ENCODE peak calls at places on chromosomes 11 and 22, in ten cellular contexts. One of them, this sample, is unnamed.

GRCh38 chr22:38721551-38721950 is 15.8 kb downstream of the GTPBP1 start:
- DNase-seq in iPS DF 6.9: no peak
- DNase-seq in lower lobe of right lung: no peak
- DNase-seq in MM.1S: no peak
- DNase-seq in spleen: no peak
- DNase-seq in AG04450: no peak
- DNase-seq in HCT116: no peak
- DNase-seq in BJ: no peak
- DNase-seq in neuronal stem cell: no peak
- DNase-seq in heart left ventricle: no peak
- DNase-seq in this sample: no peak

GRCh38 chr11:74367881-74368280 is 30.4 kb downstream of the PGM2L1 start:
- DNase-seq in heart left ventricle: no peak
- DNase-seq in lower lobe of right lung: no peak
- DNase-seq in neuronal stem cell: no peak
- DNase-seq in iPS DF 6.9: no peak
- DNase-seq in BJ: no peak
- DNase-seq in AG04450: no peak
- DNase-seq in spleen: no peak
- DNase-seq in MM.1S: no peak
- DNase-seq in HCT116: no peak
- DNase-seq in this sample: no peak

GRCh38 chr11:12280838-12281565 is 96.4 kb upstream of the PARVA start:
- DNase-seq in HCT116: no peak
- DNase-seq in iPS DF 6.9: no peak
- DNase-seq in AG04450: no peak
- DNase-seq in MM.1S: no peak
- DNase-seq in BJ: no peak
- DNase-seq in neuronal stem cell: no peak
- DNase-seq in lower lobe of right lung: no peak
- DNase-seq in spleen: no peak
- DNase-seq in heart left ventricle: no peak
- DNase-seq in this sample: no peak

GRCh38 chr11:105109855-105110750 is 29.5 kb downstream of the CARD18 start:
- DNase-seq in lower lobe of right lung: no peak
- DNase-seq in BJ: peak; percentile 7
- DNase-seq in AG04450: no peak
- DNase-seq in heart left ventricle: no peak
- DNase-seq in MM.1S: no peak
- DNase-seq in HCT116: no peak
- DNase-seq in iPS DF 6.9: no peak
- DNase-seq in spleen: no peak
- DNase-seq in neuronal stem cell: no peak
- DNase-seq in this sample: no peak

GRCh38 chr11:56543157-56543556 is at the start of gene OR5M11:
- DNase-seq in spleen: no peak
- DNase-seq in lower lobe of right lung: no peak
- DNase-seq in AG04450: no peak
- DNase-seq in iPS DF 6.9: no peak
- DNase-seq in neuronal stem cell: no peak
- DNase-seq in HCT116: no peak
- DNase-seq in MM.1S: no peak
- DNase-seq in heart left ventricle: no peak
- DNase-seq in BJ: no peak
- DNase-seq in this sample: no peak

GRCh38 chr11:17745032-17745772 is 10.6 kb downstream of the KCNC1 start:
- DNase-seq in BJ: no peak
- DNase-seq in neuronal stem cell: no peak
- DNase-seq in heart left ventricle: no peak
- DNase-seq in HCT116: no peak
- DNase-seq in MM.1S: no peak
- DNase-seq in iPS DF 6.9: no peak
- DNase-seq in spleen: peak; percentile 66
- DNase-seq in lower lobe of right lung: peak; percentile 22
- DNase-seq in AG04450: no peak
- DNase-seq in this sample: no peak

GRCh38 chr22:18977824-18978425 is 41.8 kb upstream of the PRODH start:
- DNase-seq in lower lobe of right lung: peak; percentile 16
- DNase-seq in AG04450: no peak
- DNase-seq in HCT116: no peak
- DNase-seq in spleen: peak; percentile 44
- DNase-seq in MM.1S: no peak
- DNase-seq in neuronal stem cell: no peak
- DNase-seq in heart left ventricle: no peak
- DNase-seq in iPS DF 6.9: no peak
- DNase-seq in BJ: no peak
- DNase-seq in this sample: peak; percentile 41

GRCh38 chr11:69638941-69639681 is 1.8 kb upstream of the CCND1 start:
- DNase-seq in neuronal stem cell: peak; percentile 95
- DNase-seq in heart left ventricle: peak; percentile 96
- DNase-seq in HCT116: peak; percentile 95
- DNase-seq in BJ: peak; percentile 68
- DNase-seq in iPS DF 6.9: peak; percentile 87
- DNase-seq in MM.1S: peak; percentile 49
- DNase-seq in spleen: peak; percentile 91
- DNase-seq in AG04450: peak; percentile 93
- DNase-seq in lower lobe of right lung: peak; percentile 95
- DNase-seq in this sample: peak; percentile 95

GRCh38 chr11:76392889-76393288 is 11.8 kb downstream of the GVQW3 start:
- DNase-seq in spleen: no peak
- DNase-seq in MM.1S: no peak
- DNase-seq in heart left ventricle: no peak
- DNase-seq in iPS DF 6.9: no peak
- DNase-seq in HCT116: no peak
- DNase-seq in BJ: no peak
- DNase-seq in lower lobe of right lung: no peak
- DNase-seq in AG04450: no peak
- DNase-seq in neuronal stem cell: no peak
- DNase-seq in this sample: no peak

GRCh38 chr11:105840391-105840790 is 181.6 kb downstream of the MSANTD4 start:
- DNase-seq in lower lobe of right lung: no peak
- DNase-seq in heart left ventricle: no peak
- DNase-seq in neuronal stem cell: no peak
- DNase-seq in AG04450: no peak
- DNase-seq in HCT116: no peak
- DNase-seq in spleen: no peak
- DNase-seq in MM.1S: no peak
- DNase-seq in BJ: no peak
- DNase-seq in iPS DF 6.9: no peak
- DNase-seq in this sample: no peak

GRCh38 chr22:40010752-40011145 is 16.0 kb downstream of the FAM83F start:
- DNase-seq in neuronal stem cell: no peak
- DNase-seq in HCT116: no peak
- DNase-seq in MM.1S: peak; percentile 15
- DNase-seq in iPS DF 6.9: no peak
- DNase-seq in lower lobe of right lung: no peak
- DNase-seq in heart left ventricle: no peak
- DNase-seq in BJ: no peak
- DNase-seq in spleen: no peak
- DNase-seq in AG04450: no peak
- DNase-seq in this sample: peak; percentile 50

GRCh38 chr22:50579752-50580151 is 1.5 kb upstream of the CPT1B start:
- DNase-seq in MM.1S: no peak
- DNase-seq in HCT116: no peak
- DNase-seq in iPS DF 6.9: no peak
- DNase-seq in lower lobe of right lung: no peak
- DNase-seq in spleen: no peak
- DNase-seq in AG04450: no peak
- DNase-seq in neuronal stem cell: no peak
- DNase-seq in heart left ventricle: no peak
- DNase-seq in BJ: no peak
- DNase-seq in this sample: no peak

GRCh38 chr11:125594958-125595357 is 2.3 kb downstream of the STT3A start:
- DNase-seq in spleen: no peak
- DNase-seq in lower lobe of right lung: no peak
- DNase-seq in heart left ventricle: no peak
- DNase-seq in AG04450: no peak
- DNase-seq in BJ: no peak
- DNase-seq in HCT116: no peak
- DNase-seq in iPS DF 6.9: no peak
- DNase-seq in MM.1S: no peak
- DNase-seq in neuronal stem cell: no peak
- DNase-seq in this sample: no peak

GRCh38 chr11:93532285-93532789 is 10.9 kb downstream of the SMCO4 start:
- DNase-seq in heart left ventricle: no peak
- DNase-seq in AG04450: no peak
- DNase-seq in MM.1S: no peak
- DNase-seq in lower lobe of right lung: no peak
- DNase-seq in HCT116: no peak
- DNase-seq in neuronal stem cell: no peak
- DNase-seq in BJ: no peak
- DNase-seq in iPS DF 6.9: no peak
- DNase-seq in spleen: no peak
- DNase-seq in this sample: no peak

GRCh38 chr11:64264371-64264852 is 13.1 kb downstream of the PLCB3 start:
- DNase-seq in BJ: no peak
- DNase-seq in AG04450: no peak
- DNase-seq in lower lobe of right lung: no peak
- DNase-seq in heart left ventricle: no peak
- DNase-seq in MM.1S: no peak
- DNase-seq in spleen: no peak
- DNase-seq in HCT116: no peak
- DNase-seq in neuronal stem cell: no peak
- DNase-seq in iPS DF 6.9: no peak
- DNase-seq in this sample: no peak

GRCh38 chr11:86206296-86206695 is 38.3 kb upstream of the EED start:
- DNase-seq in AG04450: no peak
- DNase-seq in lower lobe of right lung: no peak
- DNase-seq in iPS DF 6.9: no peak
- DNase-seq in MM.1S: no peak
- DNase-seq in spleen: no peak
- DNase-seq in neuronal stem cell: no peak
- DNase-seq in HCT116: no peak
- DNase-seq in heart left ventricle: no peak
- DNase-seq in BJ: no peak
- DNase-seq in this sample: no peak

GRCh38 chr11:101797335-101797734 is 117.5 kb upstream of the CEP126 start:
- DNase-seq in heart left ventricle: no peak
- DNase-seq in MM.1S: no peak
- DNase-seq in lower lobe of right lung: no peak
- DNase-seq in BJ: no peak
- DNase-seq in AG04450: no peak
- DNase-seq in HCT116: no peak
- DNase-seq in iPS DF 6.9: no peak
- DNase-seq in neuronal stem cell: no peak
- DNase-seq in spleen: no peak
- DNase-seq in this sample: no peak

GRCh38 chr11:27041141-27041869 is 690 bp downstream of the BBOX1 start:
- DNase-seq in MM.1S: no peak
- DNase-seq in HCT116: no peak
- DNase-seq in BJ: no peak
- DNase-seq in heart left ventricle: no peak
- DNase-seq in AG04450: no peak
- DNase-seq in spleen: no peak
- DNase-seq in neuronal stem cell: peak; percentile 14
- DNase-seq in iPS DF 6.9: no peak
- DNase-seq in lower lobe of right lung: no peak
- DNase-seq in this sample: no peak

GRCh38 chr11:27039873-27040272 is 742 bp upstream of the BBOX1 start:
- DNase-seq in heart left ventricle: no peak
- DNase-seq in iPS DF 6.9: no peak
- DNase-seq in HCT116: no peak
- DNase-seq in BJ: no peak
- DNase-seq in AG04450: no peak
- DNase-seq in MM.1S: no peak
- DNase-seq in spleen: no peak
- DNase-seq in neuronal stem cell: no peak
- DNase-seq in lower lobe of right lung: no peak
- DNase-seq in this sample: no peak

GRCh38 chr11:27040302-27041115 is at the start of gene BBOX1:
- DNase-seq in lower lobe of right lung: no peak
- DNase-seq in BJ: no peak
- DNase-seq in neuronal stem cell: no peak
- DNase-seq in AG04450: no peak
- DNase-seq in MM.1S: no peak
- DNase-seq in heart left ventricle: no peak
- DNase-seq in iPS DF 6.9: no peak
- DNase-seq in spleen: no peak
- DNase-seq in HCT116: no peak
- DNase-seq in this sample: no peak
- H3K4me3 ChIP-seq in lower lobe of right lung: no peak within 1 kb of the TSS
- H3K4me3 ChIP-seq in BJ: no peak within 1 kb of the TSS
- H3K4me3 ChIP-seq in neuronal stem cell: no peak within 1 kb of the TSS
- H3K4me3 ChIP-seq in AG04450: no peak within 1 kb of the TSS
- H3K4me3 ChIP-seq in MM.1S: no peak within 1 kb of the TSS
- H3K4me3 ChIP-seq in heart left ventricle: no peak within 1 kb of the TSS
- H3K4me3 ChIP-seq in iPS DF 6.9: no peak within 1 kb of the TSS
- H3K4me3 ChIP-seq in spleen: no peak within 1 kb of the TSS
- H3K4me3 ChIP-seq in HCT116: no peak within 1 kb of the TSS
- H3K4me3 ChIP-seq in this sample: no peak within 1 kb of the TSS

DNA sequence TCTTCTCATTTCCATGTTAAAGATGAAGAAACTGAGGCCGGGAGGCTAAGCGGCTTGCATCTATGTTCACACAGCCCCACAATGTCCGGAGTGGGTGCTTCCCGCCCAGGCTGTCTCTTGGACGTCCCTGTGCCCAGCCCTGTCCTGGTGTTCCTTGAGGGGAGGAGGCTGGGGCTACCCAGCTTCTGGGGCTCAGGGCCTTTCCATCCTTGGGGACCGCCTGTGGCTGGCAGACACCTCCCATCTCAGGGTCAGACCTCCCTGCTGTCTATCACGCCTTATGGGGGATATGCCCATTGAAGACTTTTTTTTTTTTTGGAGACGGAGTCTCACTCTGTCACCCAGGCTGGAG is 95.5 kb downstream of the WNT7B start:
- DNase-seq in iPS DF 6.9: no peak
- DNase-seq in MM.1S: no peak
- DNase-seq in BJ: no peak
- DNase-seq in HCT116: no peak
- DNase-seq in neuronal stem cell: no peak
- DNase-seq in spleen: peak; percentile 49
- DNase-seq in heart left ventricle: no peak
- DNase-seq in AG04450: no peak
- DNase-seq in lower lobe of right lung: peak; percentile 39
- DNase-seq in this sample: no peak
- H3K27me3 ChIP-seq in iPS DF 6.9: peaks cover 11% of the 10 kb centered on the region
- H3K27me3 ChIP-seq in MM.1S: peaks cover 90% of the 10 kb centered on the region
- H3K27me3 ChIP-seq in BJ: peaks cover 35% of the 10 kb centered on the region
- H3K27me3 ChIP-seq in HCT116: no peaks in the 10 kb centered on the region
- H3K27me3 ChIP-seq in neuronal stem cell: no peaks in the 10 kb centered on the region
- H3K27me3 ChIP-seq in spleen: peaks cover 80% of the 10 kb centered on the region
- H3K27me3 ChIP-seq in heart left ventricle: peaks cover 4% of the 10 kb centered on the region
- H3K27me3 ChIP-seq in AG04450: peaks cover 55% of the 10 kb centered on the region
- H3K27me3 ChIP-seq in lower lobe of right lung: peaks cover 83% of the 10 kb centered on the region
- H3K27me3 ChIP-seq in this sample: no peaks in the 10 kb centered on the region

GRCh38 chr11:85042368-85042767 is 584.8 kb downstream of the DLG2 start:
- DNase-seq in heart left ventricle: no peak
- DNase-seq in AG04450: no peak
- DNase-seq in iPS DF 6.9: no peak
- DNase-seq in neuronal stem cell: peak; percentile 40
- DNase-seq in spleen: no peak
- DNase-seq in HCT116: no peak
- DNase-seq in lower lobe of right lung: no peak
- DNase-seq in MM.1S: no peak
- DNase-seq in BJ: no peak
- DNase-seq in this sample: no peak
- H3K4me3 ChIP-seq in heart left ventricle: no peak overlapping the region
- H3K4me3 ChIP-seq in AG04450: no peak overlapping the region
- H3K4me3 ChIP-seq in iPS DF 6.9: no peak overlapping the region
- H3K4me3 ChIP-seq in neuronal stem cell: no peak overlapping the region
- H3K4me3 ChIP-seq in spleen: no peak overlapping the region
- H3K4me3 ChIP-seq in HCT116: no peak overlapping the region
- H3K4me3 ChIP-seq in lower lobe of right lung: no peak overlapping the region
- H3K4me3 ChIP-seq in MM.1S: no peak overlapping the region
- H3K4me3 ChIP-seq in BJ: no peak overlapping the region
- H3K4me3 ChIP-seq in this sample: no peak overlapping the region

GRCh38 chr22:22391543-22391942 is 117.0 kb downstream of the ZNF280B start:
- DNase-seq in lower lobe of right lung: no peak
- DNase-seq in AG04450: no peak
- DNase-seq in BJ: no peak
- DNase-seq in spleen: no peak
- DNase-seq in neuronal stem cell: no peak
- DNase-seq in iPS DF 6.9: no peak
- DNase-seq in heart left ventricle: no peak
- DNase-seq in HCT116: no peak
- DNase-seq in MM.1S: no peak
- DNase-seq in this sample: no peak
- H3K27me3 ChIP-seq in lower lobe of right lung: peaks cover 9% of the 10 kb centered on the region
- H3K27me3 ChIP-seq in AG04450: peaks cover 6% of the 10 kb centered on the region
- H3K27me3 ChIP-seq in BJ: peaks cover 2% of the 10 kb centered on the region
- H3K27me3 ChIP-seq in spleen: no peaks in the 10 kb centered on the region
- H3K27me3 ChIP-seq in neuronal stem cell: no peaks in the 10 kb centered on the region
- H3K27me3 ChIP-seq in iPS DF 6.9: peaks cover 63% of the 10 kb centered on the region
- H3K27me3 ChIP-seq in heart left ventricle: no peaks in the 10 kb centered on the region
- H3K27me3 ChIP-seq in HCT116: peaks cover 12% of the 10 kb centered on the region
- H3K27me3 ChIP-seq in MM.1S: no peaks in the 10 kb centered on the region
- H3K27me3 ChIP-seq in this sample: no peaks in the 10 kb centered on the region

This sample was measured in aorta.